ENCODE peak calls at places on chromosomes 13 and 19, in seven cellular contexts. Y is activated T-helper 1 cell treated with Interleukin-2 at 50 U/mL for 16 hours; K is SK-MEL-5; I is stimulated activated CD8-positive, alpha-beta memory T cell treated with anti-CD3 and anti-CD28 coated beads, Interleukin-2, amount 100 ng/mL, for 1 hour; B is activated CD4-positive, CD25-positive, alpha-beta regulatory T cell; L is T follicular helper cell; J is keratinocyte. T is an unnamed sample.

GRCh38 chr13:40341501-40341900 is 324.9 kb downstream of the FOXO1 start:
- DNase-seq in Y (no peak), K (no peak), I (no peak), B (no peak), L (no peak), J (no peak), T (no peak)

GRCh38 chr13:98476538-98476966 is 100.4 kb downstream of the STK24 start:
- DNase-seq in Y (peak; percentile 82), K (no peak), I (peak; percentile 71), B (peak; percentile 62), L (peak; percentile 77), J (peak; percentile 66), T (peak; percentile 85)

GRCh38 chr13:94419304-94419943 is 60.1 kb downstream of the DCT start:
- DNase-seq in Y (no peak), K (no peak), I (no peak), B (no peak), L (no peak), J (no peak), T (no peak)

GRCh38 chr19:51094696-51095279 is 12.1 kb upstream of the KLK14 start:
- DNase-seq in Y (no peak), K (peak; percentile 34), I (no peak), B (no peak), L (no peak), J (no peak), T (no peak)

GRCh38 chr19:35744688-35745327 is 410 bp downstream of the U2AF1L4 start:
- DNase-seq in Y (peak; percentile 83), K (peak; percentile 97), I (peak; percentile 79), B (peak; percentile 84), L (peak; percentile 91), J (peak; percentile 74), T (peak; percentile 91)

GRCh38 chr13:101049166-101049850 is 367.0 kb downstream of the NALCN start:
- DNase-seq in Y (no peak), K (no peak), I (no peak), B (no peak), L (no peak), J (no peak), T (no peak)

GRCh38 chr13:99626461-99627082 is 125.3 kb downstream of the TM9SF2 start:
- DNase-seq in Y (no peak), K (no peak), I (no peak), B (no peak), L (no peak), J (no peak), T (no peak)

GRCh38 chr13:48975926-48976676 is 389 bp downstream of the FNDC3A start:
- DNase-seq in Y (peak; percentile 73), K (peak; percentile 78), I (peak; percentile 62), B (peak; percentile 76), L (peak; percentile 79), J (no peak), T (peak; percentile 76)

GRCh38 chr13:44218501-44219240 is 155.0 kb upstream of the SERP2 start:
- DNase-seq in Y (no peak), K (no peak), I (no peak), B (no peak), L (no peak), J (no peak), T (no peak)

GRCh38 chr19:918481-919156 is 1.5 kb downstream of the KISS1R start:
- DNase-seq in Y (no peak), K (no peak), I (no peak), B (no peak), L (no peak), J (no peak), T (no peak)

GRCh38 chr19:55679343-55680257 is 4.6 kb downstream of the EPN1 start:
- DNase-seq in Y (no peak), K (no peak), I (no peak), B (no peak), L (no peak), J (no peak), T (no peak)

GRCh38 chr19:23769691-23770468 is 11.2 kb upstream of the ZNF681 start:
- DNase-seq in Y (no peak), K (no peak), I (no peak), B (no peak), L (no peak), J (no peak), T (no peak)

GRCh38 chr13:60328073-60328472 is 68.9 kb upstream of the TDRD3 start:
- DNase-seq in Y (no peak), K (no peak), I (no peak), B (no peak), L (no peak), J (no peak), T (no peak)

GRCh38 chr19:27745978-27746542 is 1466.9 kb downstream of the UQCRFS1 start:
- DNase-seq in Y (no peak), K (no peak), I (no peak), B (no peak), L (no peak), J (no peak), T (no peak)

GRCh38 chr13:23915308-23915707 is 18.0 kb upstream of the C1QTNF9B start:
- DNase-seq in Y (no peak), K (no peak), I (no peak), B (no peak), L (no peak), J (no peak), T (no peak)

GRCh38 chr19:15323496-15324235 is 8.7 kb downstream of the BRD4 start:
- DNase-seq in Y (no peak), K (no peak), I (no peak), B (no peak), L (no peak), J (no peak), T (no peak)

GRCh38 chr13:114096811-114097503 is 35.5 kb downstream of the RASA3 start:
- DNase-seq in Y (no peak), K (no peak), I (no peak), B (no peak), L (no peak), J (no peak), T (no peak)

GRCh38 chr13:64553411-64554129 is 2676.6 kb downstream of the PCDH9 start:
- DNase-seq in Y (no peak), K (no peak), I (no peak), B (no peak), L (no peak), J (no peak), T (no peak)

GRCh38 chr13:78976696-78977095 is 317.7 kb upstream of the OBI1 start:
- DNase-seq in Y (no peak), K (no peak), I (no peak), B (no peak), L (no peak), J (no peak), T (no peak)

GRCh38 chr19:16025108-16026101 is 50.9 kb upstream of the TPM4 start:
- DNase-seq in Y (no peak), K (peak; percentile 48), I (no peak), B (no peak), L (no peak), J (no peak), T (no peak)

GRCh38 chr13:98307744-98308524 is 130.9 kb upstream of the RNF113B start:
- DNase-seq in Y (no peak), K (no peak), I (no peak), B (no peak), L (no peak), J (no peak), T (no peak)

GRCh38 chr19:41944336-41944735 is 14.8 kb downstream of the RABAC1 start:
- DNase-seq in Y (no peak), K (no peak), I (no peak), B (no peak), L (no peak), J (no peak), T (no peak)

GRCh38 chr13:31204592-31204991 is 4.8 kb downstream of the B3GLCT start:
- DNase-seq in Y (no peak), K (no peak), I (no peak), B (no peak), L (no peak), J (peak; percentile 26), T (no peak)

GRCh38 chr19:38899447-38900219 is at the start of the genes NFKBIB and SIRT2:
- DNase-seq in Y (peak; percentile 98), K (peak; percentile 99), I (peak; percentile 96), B (peak; percentile 99), L (peak; percentile 100), J (peak; percentile 96), T (peak; percentile 99)

GRCh38 chr13:38044067-38044466 is 174.5 kb upstream of the TRPC4 start:
- DNase-seq in Y (no peak), K (no peak), I (no peak), B (no peak), L (no peak), J (no peak), T (no peak)

GRCh38 chr13:112791662-112792440 is 102.0 kb downstream of the ATP11A start:
- DNase-seq in Y (no peak), K (no peak), I (no peak), B (no peak), L (no peak), J (no peak), T (no peak)

GRCh38 chr19:2691951-2692350 is 10.5 kb downstream of the GNG7 start:
- DNase-seq in Y (no peak), K (peak; percentile 79), I (no peak), B (no peak), L (no peak), J (no peak), T (no peak)

GRCh38 chr13:110836600-110836903 is 78.3 kb downstream of the ANKRD10 start:
- DNase-seq in Y (no peak), K (no peak), I (no peak), B (no peak), L (no peak), J (no peak), T (no peak)

GRCh38 chr19:21463449-21464105 is 41.8 kb upstream of the ZNF429 start:
- DNase-seq in Y (no peak), K (no peak), I (no peak), B (peak; percentile 5), L (peak; percentile 10), J (no peak), T (no peak)

GRCh38 chr19:17751912-17752273 is 616 bp downstream of the FCHO1 start:
- DNase-seq in Y (no peak), K (no peak), I (no peak), B (no peak), L (no peak), J (no peak), T (no peak)

GRCh38 chr13:94674609-94675348 is 37.6 kb downstream of the SOX21 start:
- DNase-seq in Y (peak; percentile 4), K (peak; percentile 76), I (peak; percentile 2), B (peak; percentile 15), L (peak; percentile 17), J (peak; percentile 21), T (peak; percentile 19)

GRCh38 chr19:2476451-2477140 is 669 bp downstream of the GADD45B start:
- DNase-seq in Y (peak; percentile 39), K (no peak), I (no peak), B (peak; percentile 64), L (peak; percentile 32), J (no peak), T (peak; percentile 35)

GRCh38 chr13:49954674-49955455 is 18.7 kb upstream of the SPRYD7 start:
- DNase-seq in Y (no peak), K (peak; percentile 21), I (no peak), B (no peak), L (no peak), J (no peak), T (no peak)

GRCh38 chr19:33724021-33724722 is 72.5 kb upstream of the KCTD15 start:
- DNase-seq in Y (no peak), K (no peak), I (no peak), B (no peak), L (no peak), J (no peak), T (no peak)

GRCh38 chr13:64263285-64263684 is 2847.6 kb upstream of the PCDH20 start:
- DNase-seq in Y (no peak), K (no peak), I (no peak), B (no peak), L (no peak), J (no peak), T (no peak)

GRCh38 chr19:11010041-11010440 is 49.2 kb downstream of the SMARCA4 start:
- DNase-seq in Y (no peak), K (no peak), I (no peak), B (no peak), L (no peak), J (no peak), T (no peak)

GRCh38 chr19:7238091-7238490 is 56.1 kb downstream of the INSR start:
- DNase-seq in Y (no peak), K (no peak), I (no peak), B (no peak), L (no peak), J (no peak), T (no peak)

GRCh38 chr19:13764821-13765394 is 586 bp downstream of the MRI1 start:
- DNase-seq in Y (peak; percentile 10), K (no peak), I (no peak), B (no peak), L (no peak), J (no peak), T (peak; percentile 23)